ENCODE peak calls at places on chromosomes 6 and 20, in four cellular contexts. One of them, this sample, is unnamed.

GRCh38 chr20:4886771-4887527 is 114.4 kb downstream of the SLC23A2 start:
- DNase-seq in fibroblast of mammary gland: peak; percentile 14
- DNase-seq in choroid plexus epithelial cell: no peak
- DNase-seq in GM12865: no peak
- DNase-seq in this sample: no peak

GRCh38 chr6:129638055-129639019 is 71.6 kb downstream of the ARHGAP18 start:
- DNase-seq in fibroblast of mammary gland: no peak
- DNase-seq in choroid plexus epithelial cell: peak; percentile 93
- DNase-seq in GM12865: no peak
- DNase-seq in this sample: no peak

GRCh38 chr20:10474606-10475184 is 39.6 kb downstream of the SLX4IP start:
- DNase-seq in fibroblast of mammary gland: peak; percentile 44
- DNase-seq in choroid plexus epithelial cell: no peak
- DNase-seq in GM12865: no peak
- DNase-seq in this sample: no peak

GRCh38 chr20:63454729-63455567 is 17.5 kb downstream of the KCNQ2 start:
- DNase-seq in fibroblast of mammary gland: no peak
- DNase-seq in choroid plexus epithelial cell: no peak
- DNase-seq in GM12865: no peak
- DNase-seq in this sample: no peak

GRCh38 chr6:111758608-111759293 is 114.5 kb downstream of the FYN start:
- DNase-seq in fibroblast of mammary gland: no peak
- DNase-seq in choroid plexus epithelial cell: no peak
- DNase-seq in GM12865: no peak
- DNase-seq in this sample: no peak

GRCh38 chr6:109229536-109229935 is 134.2 kb downstream of the CEP57L1 start:
- DNase-seq in fibroblast of mammary gland: peak; percentile 55
- DNase-seq in choroid plexus epithelial cell: no peak
- DNase-seq in GM12865: no peak
- DNase-seq in this sample: no peak

GRCh38 chr6:31420546-31420945 is 17.2 kb downstream of the MICA start:
- DNase-seq in fibroblast of mammary gland: no peak
- DNase-seq in choroid plexus epithelial cell: no peak
- DNase-seq in GM12865: no peak
- DNase-seq in this sample: no peak

GRCh38 chr6:85041376-85041775 is 277.0 kb upstream of the TBX18 start:
- DNase-seq in fibroblast of mammary gland: peak; percentile 21
- DNase-seq in choroid plexus epithelial cell: peak; percentile 18
- DNase-seq in GM12865: no peak
- DNase-seq in this sample: no peak

GRCh38 chr20:49825521-49826033 is 12.9 kb downstream of the SLC9A8 start:
- DNase-seq in fibroblast of mammary gland: no peak
- DNase-seq in choroid plexus epithelial cell: no peak
- DNase-seq in GM12865: no peak
- DNase-seq in this sample: no peak

GRCh38 chr6:91299544-91300491 is 712.9 kb upstream of the MAP3K7 start:
- DNase-seq in fibroblast of mammary gland: peak; percentile 1
- DNase-seq in choroid plexus epithelial cell: peak; percentile 96
- DNase-seq in GM12865: no peak
- DNase-seq in this sample: peak; percentile 62

GRCh38 chr6:32854376-32855178 is 585 bp downstream of the PSMB9 start:
- DNase-seq in fibroblast of mammary gland: peak; percentile 37
- DNase-seq in choroid plexus epithelial cell: peak; percentile 50
- DNase-seq in GM12865: peak; percentile 76
- DNase-seq in this sample: no peak

GRCh38 chr6:143536461-143536865 is 24.9 kb upstream of the FUCA2 start:
- DNase-seq in fibroblast of mammary gland: peak; percentile 24
- DNase-seq in choroid plexus epithelial cell: peak; percentile 27
- DNase-seq in GM12865: peak; percentile 61
- DNase-seq in this sample: no peak

GRCh38 chr20:47568019-47568418 is 66.3 kb downstream of the NCOA3 start:
- DNase-seq in fibroblast of mammary gland: peak; percentile 53
- DNase-seq in choroid plexus epithelial cell: peak; percentile 87
- DNase-seq in GM12865: no peak
- DNase-seq in this sample: no peak

GRCh38 chr6:90295854-90296345 is 743 bp downstream of the BACH2 start:
- DNase-seq in fibroblast of mammary gland: peak; percentile 69
- DNase-seq in choroid plexus epithelial cell: peak; percentile 70
- DNase-seq in GM12865: peak; percentile 55
- DNase-seq in this sample: no peak

GRCh38 chr6:44256291-44257006 is 879 bp downstream of the SLC35B2 start:
- DNase-seq in fibroblast of mammary gland: no peak
- DNase-seq in choroid plexus epithelial cell: no peak
- DNase-seq in GM12865: no peak
- DNase-seq in this sample: no peak

GRCh38 chr6:2854394-2854982 is 12.8 kb upstream of the SERPINB1 start:
- DNase-seq in fibroblast of mammary gland: peak; percentile 45
- DNase-seq in choroid plexus epithelial cell: peak; percentile 62
- DNase-seq in GM12865: peak; percentile 59
- DNase-seq in this sample: no peak

GRCh38 chr6:41222045-41222444 is 6.1 kb upstream of the TREML4 start:
- DNase-seq in fibroblast of mammary gland: no peak
- DNase-seq in choroid plexus epithelial cell: no peak
- DNase-seq in GM12865: no peak
- DNase-seq in this sample: no peak

GRCh38 chr6:108587258-108588059 is 26.7 kb downstream of the FOXO3 start:
- DNase-seq in fibroblast of mammary gland: peak; percentile 88
- DNase-seq in choroid plexus epithelial cell: peak; percentile 86
- DNase-seq in GM12865: no peak
- DNase-seq in this sample: no peak

GRCh38 chr20:343107-343506 is 3.8 kb upstream of the NRSN2 start:
- DNase-seq in fibroblast of mammary gland: no peak
- DNase-seq in choroid plexus epithelial cell: no peak
- DNase-seq in GM12865: no peak
- DNase-seq in this sample: no peak

GRCh38 chr6:46011241-46012085 is 4.2 kb downstream of the CLIC5 start:
- DNase-seq in fibroblast of mammary gland: no peak
- DNase-seq in choroid plexus epithelial cell: peak; percentile 77
- DNase-seq in GM12865: peak; percentile 93
- DNase-seq in this sample: no peak

GRCh38 chr20:34037121-34037520 is 43.4 kb downstream of the RALY start:
- DNase-seq in fibroblast of mammary gland: no peak
- DNase-seq in choroid plexus epithelial cell: peak; percentile 20
- DNase-seq in GM12865: no peak
- DNase-seq in this sample: no peak

GRCh38 chr20:44018684-44019637 is 104.3 kb downstream of the TOX2 start:
- DNase-seq in fibroblast of mammary gland: no peak
- DNase-seq in choroid plexus epithelial cell: no peak
- DNase-seq in GM12865: no peak
- DNase-seq in this sample: no peak

GRCh38 chr20:21820688-21821087 is 115.2 kb downstream of the PAX1 start:
- DNase-seq in fibroblast of mammary gland: no peak
- DNase-seq in choroid plexus epithelial cell: no peak
- DNase-seq in GM12865: no peak
- DNase-seq in this sample: no peak

GRCh38 chr20:48697845-48698491 is 129.8 kb downstream of the PREX1 start:
- DNase-seq in fibroblast of mammary gland: peak; percentile 47
- DNase-seq in choroid plexus epithelial cell: peak; percentile 89
- DNase-seq in GM12865: no peak
- DNase-seq in this sample: peak; percentile 33

GRCh38 chr20:22921595-22922421 is 113.3 kb upstream of the SSTR4 start:
- DNase-seq in fibroblast of mammary gland: peak; percentile 69
- DNase-seq in choroid plexus epithelial cell: peak; percentile 71
- DNase-seq in GM12865: no peak
- DNase-seq in this sample: no peak

GRCh38 chr6:89952696-89953095 is 58.4 kb downstream of the GJA10 start:
- DNase-seq in fibroblast of mammary gland: peak; percentile 59
- DNase-seq in choroid plexus epithelial cell: peak; percentile 76
- DNase-seq in GM12865: peak; percentile 22
- DNase-seq in this sample: no peak

GRCh38 chr6:79421707-79422484 is 115.3 kb downstream of the LCA5 start:
- DNase-seq in fibroblast of mammary gland: peak; percentile 97
- DNase-seq in choroid plexus epithelial cell: peak; percentile 98
- DNase-seq in GM12865: peak; percentile 60
- DNase-seq in this sample: peak; percentile 76

GRCh38 chr6:44563397-44563796 is 175.9 kb downstream of the CDC5L start:
- DNase-seq in fibroblast of mammary gland: peak; percentile 52
- DNase-seq in choroid plexus epithelial cell: peak; percentile 39
- DNase-seq in GM12865: peak; percentile 6
- DNase-seq in this sample: no peak

GRCh38 chr6:170269873-170270541 is 20.9 kb downstream of the DLL1 start:
- DNase-seq in fibroblast of mammary gland: no peak
- DNase-seq in choroid plexus epithelial cell: peak; percentile 41
- DNase-seq in GM12865: no peak
- DNase-seq in this sample: no peak

GRCh38 chr6:154267508-154268106 is 89.0 kb downstream of the IPCEF1 start:
- DNase-seq in fibroblast of mammary gland: no peak
- DNase-seq in choroid plexus epithelial cell: no peak
- DNase-seq in GM12865: no peak
- DNase-seq in this sample: no peak

GRCh38 chr20:5331340-5331739 is 14.6 kb upstream of the PROKR2 start:
- DNase-seq in fibroblast of mammary gland: no peak
- DNase-seq in choroid plexus epithelial cell: no peak
- DNase-seq in GM12865: no peak
- DNase-seq in this sample: no peak

GRCh38 chr6:12152023-12152960 is 137.9 kb upstream of the EDN1 start:
- DNase-seq in fibroblast of mammary gland: no peak
- DNase-seq in choroid plexus epithelial cell: no peak
- DNase-seq in GM12865: no peak
- DNase-seq in this sample: no peak

GRCh38 chr6:12149944-12150510 is 137.9 kb downstream of the HIVEP1 start:
- DNase-seq in fibroblast of mammary gland: no peak
- DNase-seq in choroid plexus epithelial cell: no peak
- DNase-seq in GM12865: no peak
- DNase-seq in this sample: no peak

GRCh38 chr6:12148841-12149240 is 136.7 kb downstream of the HIVEP1 start:
- DNase-seq in fibroblast of mammary gland: no peak
- DNase-seq in choroid plexus epithelial cell: peak; percentile 36
- DNase-seq in GM12865: no peak
- DNase-seq in this sample: no peak

GRCh38 chr6:12150812-12151432 is 138.8 kb downstream of the HIVEP1 start:
- DNase-seq in fibroblast of mammary gland: no peak
- DNase-seq in choroid plexus epithelial cell: peak; percentile 44
- DNase-seq in GM12865: peak; percentile 49
- DNase-seq in this sample: no peak

DNA sequence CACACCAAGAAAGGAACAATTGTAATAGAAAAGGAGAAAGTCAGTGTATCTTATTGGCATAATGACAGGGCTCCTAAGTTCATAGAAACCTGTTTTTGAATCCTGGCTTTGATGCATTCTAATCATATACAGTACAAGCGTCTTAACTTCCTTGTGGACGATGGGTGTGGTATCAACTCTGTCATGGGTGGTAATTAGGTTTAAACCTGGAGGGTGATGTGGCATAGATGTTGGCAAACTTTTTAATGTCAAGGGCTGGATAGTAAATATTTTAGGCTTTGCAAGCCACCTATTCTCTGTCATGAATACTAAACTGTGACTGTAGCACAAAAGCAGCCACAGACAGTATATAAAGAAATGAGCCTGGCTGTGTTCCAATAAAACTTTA is 138.7 kb upstream of the EDN1 start:
- DNase-seq in fibroblast of mammary gland: no peak
- DNase-seq in choroid plexus epithelial cell: no peak
- DNase-seq in GM12865: no peak
- DNase-seq in this sample: no peak
- TF ChIP-seq CTCF in fibroblast of mammary gland: no peak
- TF ChIP-seq CTCF in choroid plexus epithelial cell: no peak
- TF ChIP-seq CTCF in GM12865: no peak
- TF ChIP-seq CTCF in this sample: no peak

GRCh38 chr6:75604294-75604693 is 2.6 kb downstream of the SENP6 start:
- DNase-seq in fibroblast of mammary gland: no peak
- DNase-seq in choroid plexus epithelial cell: no peak
- DNase-seq in GM12865: no peak
- DNase-seq in this sample: no peak
- H3K4me3 ChIP-seq in fibroblast of mammary gland: peak overlapping the region; percentile 88
- H3K4me3 ChIP-seq in choroid plexus epithelial cell: peak overlapping the region; percentile 88
- H3K4me3 ChIP-seq in GM12865: no peak overlapping the region
- H3K4me3 ChIP-seq in this sample: peak overlapping the region; percentile 86

DNA sequence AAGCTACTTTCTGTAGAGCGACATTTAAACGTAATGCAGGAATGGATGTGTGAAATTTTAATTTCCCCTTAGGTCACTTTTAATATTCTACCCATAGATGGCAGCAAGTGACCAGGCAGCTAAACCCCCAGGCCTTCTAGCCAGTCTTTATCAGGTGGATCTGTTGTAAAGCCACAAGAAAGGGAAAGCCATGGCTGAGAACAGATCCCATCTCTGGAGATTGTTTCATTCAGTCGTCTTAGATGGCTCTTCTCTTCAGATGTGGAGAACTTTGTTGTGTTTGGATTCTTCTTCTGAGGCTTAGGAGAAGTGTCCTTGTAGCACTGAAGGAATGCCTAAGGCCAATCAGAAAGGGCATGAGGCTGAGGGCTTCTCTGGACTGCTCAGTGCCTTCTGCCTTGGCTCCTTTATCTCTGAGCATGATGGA is 15.8 kb upstream of the RNF182 start:
- DNase-seq in fibroblast of mammary gland: peak; percentile 77
- DNase-seq in choroid plexus epithelial cell: peak; percentile 88
- DNase-seq in GM12865: peak; percentile 66
- DNase-seq in this sample: no peak
- TF ChIP-seq CTCF in fibroblast of mammary gland: peak; percentile 81
- TF ChIP-seq CTCF in choroid plexus epithelial cell: peak; percentile 86
- TF ChIP-seq CTCF in GM12865: peak; percentile 64
- TF ChIP-seq CTCF in this sample: peak; percentile 82

GRCh38 chr6:16754274-16754673 is 7.0 kb downstream of the ATXN1 start:
- DNase-seq in fibroblast of mammary gland: no peak
- DNase-seq in choroid plexus epithelial cell: no peak
- DNase-seq in GM12865: no peak
- DNase-seq in this sample: no peak
- H3K4me3 ChIP-seq in fibroblast of mammary gland: no peak overlapping the region
- H3K4me3 ChIP-seq in choroid plexus epithelial cell: no peak overlapping the region
- H3K4me3 ChIP-seq in GM12865: no peak overlapping the region
- H3K4me3 ChIP-seq in this sample: no peak overlapping the region

DNA sequence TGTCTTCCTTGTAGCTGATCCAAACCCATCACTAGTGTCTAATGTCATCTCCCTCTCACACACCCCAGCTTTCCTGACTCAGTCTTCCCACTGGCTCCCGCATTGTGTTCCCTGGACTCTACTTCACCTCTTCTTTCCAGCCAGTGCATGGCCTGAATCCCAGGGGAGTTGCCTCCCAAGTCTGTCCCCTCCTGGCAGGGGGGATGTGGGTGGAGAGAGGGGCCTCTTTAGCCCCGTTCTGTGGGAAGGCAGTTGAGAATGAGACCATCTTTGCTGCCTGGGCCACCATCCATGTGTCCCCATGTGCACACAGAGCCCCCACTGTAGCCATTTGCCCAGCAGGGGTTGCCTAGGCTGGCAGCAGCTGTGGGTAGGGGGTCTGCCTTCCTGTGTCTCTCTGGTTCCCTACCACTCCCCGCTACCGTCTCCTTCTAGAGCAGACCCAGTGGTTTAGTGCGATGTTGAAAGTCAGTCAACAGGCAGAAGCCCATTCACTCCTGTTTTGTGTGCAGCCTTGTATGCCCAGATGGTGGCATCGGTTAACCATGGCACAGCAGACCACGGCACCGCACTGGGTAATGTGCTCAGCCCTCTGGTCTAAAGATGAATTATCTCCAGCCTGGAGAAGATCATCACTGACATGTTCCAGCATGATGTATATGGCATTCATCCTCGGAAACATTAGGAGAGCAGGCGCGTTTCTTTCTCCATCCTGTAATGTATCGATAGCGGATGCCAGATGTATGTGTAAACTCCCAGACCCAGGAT is 178.8 kb upstream of the SNX9 start:
- DNase-seq in fibroblast of mammary gland: no peak
- DNase-seq in choroid plexus epithelial cell: peak; percentile 35
- DNase-seq in GM12865: no peak
- DNase-seq in this sample: no peak
- TF ChIP-seq CTCF in fibroblast of mammary gland: peak; percentile 19
- TF ChIP-seq CTCF in choroid plexus epithelial cell: peak; percentile 38
- TF ChIP-seq CTCF in GM12865: peak; percentile 1
- TF ChIP-seq CTCF in this sample: peak; percentile 27

GRCh38 chr20:41726727-41727126 is 108.5 kb upstream of the CHD6 start:
- DNase-seq in fibroblast of mammary gland: no peak
- DNase-seq in choroid plexus epithelial cell: no peak
- DNase-seq in GM12865: no peak
- DNase-seq in this sample: no peak
- H3K4me3 ChIP-seq in fibroblast of mammary gland: no peak overlapping the region
- H3K4me3 ChIP-seq in choroid plexus epithelial cell: no peak overlapping the region
- H3K4me3 ChIP-seq in GM12865: no peak overlapping the region
- H3K4me3 ChIP-seq in this sample: no peak overlapping the region